ENCODE peak calls at places on chromosome 16, in six cellular contexts. One of them, this sample, is unnamed.

GRCh38 chr16:69520800-69521602 is 44.8 kb upstream of the NFAT5 start:
- DNase-seq in GM19239: no peak
- DNase-seq in glutamatergic neuron: no peak
- DNase-seq in sigmoid colon: no peak
- DNase-seq in choroid plexus epithelial cell: no peak
- DNase-seq in endodermal cell: no peak
- DNase-seq in this sample: no peak

GRCh38 chr16:6835941-6836340 is 496.7 kb upstream of the RBFOX1 start:
- DNase-seq in GM19239: no peak
- DNase-seq in glutamatergic neuron: no peak
- DNase-seq in sigmoid colon: no peak
- DNase-seq in choroid plexus epithelial cell: no peak
- DNase-seq in endodermal cell: no peak
- DNase-seq in this sample: no peak

GRCh38 chr16:89656435-89657121 is 930 bp downstream of the CHMP1A start:
- DNase-seq in GM19239: no peak
- DNase-seq in glutamatergic neuron: no peak
- DNase-seq in sigmoid colon: no peak
- DNase-seq in choroid plexus epithelial cell: no peak
- DNase-seq in endodermal cell: peak
- DNase-seq in this sample: no peak

GRCh38 chr16:72493681-72494415 is 321.9 kb upstream of the PMFBP1 start:
- DNase-seq in GM19239: no peak
- DNase-seq in glutamatergic neuron: no peak
- DNase-seq in sigmoid colon: no peak
- DNase-seq in choroid plexus epithelial cell: peak
- DNase-seq in endodermal cell: no peak
- DNase-seq in this sample: peak

GRCh38 chr16:75589301-75589700 is 23.1 kb downstream of the GABARAPL2 start:
- DNase-seq in GM19239: no peak
- DNase-seq in glutamatergic neuron: no peak
- DNase-seq in sigmoid colon: no peak
- DNase-seq in choroid plexus epithelial cell: no peak
- DNase-seq in endodermal cell: no peak
- DNase-seq in this sample: no peak

GRCh38 chr16:72844225-72844920 is 203.6 kb downstream of the ZFHX3 start:
- DNase-seq in GM19239: no peak
- DNase-seq in glutamatergic neuron: no peak
- DNase-seq in sigmoid colon: no peak
- DNase-seq in choroid plexus epithelial cell: no peak
- DNase-seq in endodermal cell: no peak
- DNase-seq in this sample: no peak

GRCh38 chr16:75420987-75421819 is 12.1 kb downstream of the CFDP1 start:
- DNase-seq in GM19239: no peak
- DNase-seq in glutamatergic neuron: peak
- DNase-seq in sigmoid colon: peak
- DNase-seq in choroid plexus epithelial cell: peak
- DNase-seq in endodermal cell: peak
- DNase-seq in this sample: peak

GRCh38 chr16:87843678-87844373 is 25.5 kb downstream of the SLC7A5 start:
- DNase-seq in GM19239: no peak
- DNase-seq in glutamatergic neuron: peak
- DNase-seq in sigmoid colon: peak
- DNase-seq in choroid plexus epithelial cell: no peak
- DNase-seq in endodermal cell: no peak
- DNase-seq in this sample: no peak